ENCODE peak calls at places on chromosomes 2 and 18, in nine cellular contexts. L, W, J, N, U, Z, A, C and G are unnamed samples.

GRCh38 chr2:105070010-105070865 is 32.4 kb downstream of the MRPS9 start:
- DNase-seq in L (no peak), W (no peak), J (no peak), N (no peak), U (no peak), Z (no peak), A (no peak), C (no peak), G (no peak)

GRCh38 chr18:46581648-46582047 is 75.4 kb downstream of the LOXHD1 start:
- DNase-seq in L (no peak), W (no peak), J (no peak), N (no peak), U (no peak), Z (no peak), A (no peak), C (no peak), G (no peak)

GRCh38 chr2:10300997-10301945 is 1.4 kb upstream of the HPCAL1 start:
- DNase-seq in L (no peak), W (no peak), J (no peak), N (no peak), U (no peak), Z (no peak), A (no peak), C (no peak), G (no peak)

GRCh38 chr2:101597347-101597944 is 100.1 kb upstream of the MAP4K4 start:
- DNase-seq in L (no peak), W (no peak), J (no peak), N (no peak), U (no peak), Z (no peak), A (peak; percentile 69), C (no peak), G (no peak)

GRCh38 chr2:69693472-69694450 is 48.2 kb upstream of the ANXA4 start:
- DNase-seq in L (peak; percentile 41), W (no peak), J (no peak), N (no peak), U (no peak), Z (no peak), A (no peak), C (no peak), G (no peak)

GRCh38 chr2:124983595-124983994 is 958.5 kb downstream of the CNTNAP5 start:
- DNase-seq in L (no peak), W (no peak), J (no peak), N (no peak), U (peak; percentile 68), Z (no peak), A (no peak), C (no peak), G (no peak)

GRCh38 chr18:8673276-8674209 is 31.8 kb upstream of the MTCL1 start:
- DNase-seq in L (no peak), W (no peak), J (no peak), N (no peak), U (peak; percentile 79), Z (no peak), A (no peak), C (no peak), G (no peak)

GRCh38 chr2:183229386-183229785 is 105.1 kb downstream of the NUP35 start:
- DNase-seq in L (no peak), W (no peak), J (no peak), N (no peak), U (no peak), Z (no peak), A (peak; percentile 49), C (no peak), G (no peak)

GRCh38 chr2:27316655-27317412 is 6.1 kb downstream of the MPV17 start:
- DNase-seq in L (no peak), W (no peak), J (no peak), N (peak; percentile 80), U (no peak), Z (no peak), A (no peak), C (peak; percentile 88), G (no peak)

GRCh38 chr18:50447952-50448351 is 73.1 kb downstream of the SKA1 start:
- DNase-seq in L (no peak), W (no peak), J (no peak), N (no peak), U (no peak), Z (no peak), A (no peak), C (no peak), G (no peak)

GRCh38 chr2:170324640-170325046 is 146.7 kb downstream of the MYO3B start:
- DNase-seq in L (peak; percentile 22), W (peak; percentile 72), J (no peak), N (no peak), U (peak; percentile 59), Z (no peak), A (peak; percentile 38), C (no peak), G (peak; percentile 12)

GRCh38 chr2:212626371-212626918 is 87.8 kb upstream of the ERBB4 start:
- DNase-seq in L (no peak), W (no peak), J (no peak), N (no peak), U (peak; percentile 76), Z (no peak), A (no peak), C (no peak), G (no peak)

GRCh38 chr2:120860579-120860922 is 124.9 kb downstream of the GLI2 start:
- DNase-seq in L (no peak), W (no peak), J (no peak), N (no peak), U (no peak), Z (no peak), A (no peak), C (no peak), G (no peak)

GRCh38 chr2:181471227-181471626 is 14.0 kb downstream of the ITGA4 start:
- DNase-seq in L (no peak), W (no peak), J (no peak), N (no peak), U (peak; percentile 20), Z (no peak), A (no peak), C (no peak), G (no peak)

DNA sequence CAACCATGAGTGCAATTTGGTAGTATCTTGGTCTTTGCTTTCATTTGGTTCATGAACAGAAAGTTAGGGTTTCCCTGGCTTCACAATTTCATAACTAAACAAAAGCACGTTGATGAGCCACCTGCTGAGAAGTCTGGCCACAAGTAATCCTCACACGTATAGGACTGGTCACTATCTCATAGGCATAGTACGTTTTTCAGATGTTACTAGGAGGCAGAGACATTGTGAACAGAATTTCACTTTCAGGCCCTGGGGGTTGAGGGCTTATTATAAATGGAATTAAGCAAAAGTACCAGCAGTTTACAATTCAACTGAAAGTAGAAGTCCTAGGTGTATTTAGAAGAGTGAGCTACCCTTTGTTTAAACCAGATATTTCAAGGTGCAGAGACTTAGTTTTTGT is 277.1 kb downstream of the ALPK2 start:
- DNase-seq in L (no peak), W (no peak), J (no peak), N (no peak), U (no peak), Z (no peak), A (no peak), C (no peak), G (no peak)
- H3K36me3 ChIP-seq in L (no peaks in the 10 kb centered on the region), W (peaks cover 3% of the 10 kb centered on the region), J (no peaks in the 10 kb centered on the region), N (peaks cover 2% of the 10 kb centered on the region), U (peaks cover 12% of the 10 kb centered on the region), Z (no peaks in the 10 kb centered on the region), A (peaks cover 23% of the 10 kb centered on the region), C (peaks cover 3% of the 10 kb centered on the region), G (no peaks in the 10 kb centered on the region)

DNA sequence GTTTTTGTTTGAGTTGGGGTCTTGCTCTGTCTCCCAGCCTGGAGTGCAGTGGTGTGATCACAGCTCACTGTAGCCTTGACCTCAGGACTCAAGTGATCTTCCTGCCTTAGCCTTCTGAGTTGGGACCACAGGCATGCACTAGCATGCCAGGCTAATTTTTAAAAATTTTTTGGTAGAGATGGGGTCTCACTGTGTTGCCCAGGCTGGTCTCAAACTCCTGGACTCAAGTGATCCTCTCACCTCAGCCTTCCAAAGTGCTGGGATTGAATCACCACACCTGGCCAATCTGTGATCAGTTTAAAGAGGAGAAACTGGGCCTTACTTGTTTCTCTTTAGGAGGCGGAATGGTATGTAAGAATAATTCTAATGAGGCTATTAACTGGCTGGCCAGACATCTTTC is 49.9 kb downstream of the IMPA2 start:
- DNase-seq in L (no peak), W (no peak), J (no peak), N (no peak), U (no peak), Z (no peak), A (no peak), C (no peak), G (no peak)
- H3K36me3 ChIP-seq in L (no peaks in the 10 kb centered on the region), W (peaks cover 48% of the 10 kb centered on the region), J (peaks cover 3% of the 10 kb centered on the region), N (no peaks in the 10 kb centered on the region), U (peaks cover 9% of the 10 kb centered on the region), Z (no peaks in the 10 kb centered on the region), A (no peaks in the 10 kb centered on the region), C (no peaks in the 10 kb centered on the region), G (no peaks in the 10 kb centered on the region)

DNA sequence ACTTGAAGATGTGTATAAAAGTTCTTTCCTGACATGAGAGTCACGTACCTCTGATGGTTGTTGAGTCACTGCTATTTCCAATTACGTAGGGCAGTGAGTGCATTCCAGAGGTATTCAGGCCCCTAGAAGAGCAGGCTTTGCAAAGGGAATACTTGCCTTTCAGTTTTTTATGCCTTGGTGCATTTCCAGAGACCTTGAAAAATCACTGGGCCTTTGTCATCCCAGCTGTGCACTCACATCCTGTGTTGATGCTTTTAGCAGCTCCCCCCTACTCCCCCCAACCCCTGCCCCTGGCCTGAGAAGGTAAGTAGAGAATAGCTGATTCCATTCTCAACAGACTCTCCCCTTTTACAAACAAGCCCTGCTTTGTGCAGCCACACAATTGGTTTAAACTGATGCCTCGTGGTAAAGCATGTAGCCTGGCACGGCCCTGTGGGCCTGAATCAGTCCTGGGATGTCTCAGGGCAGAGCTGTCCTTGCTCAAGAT is 174.2 kb downstream of the PRPF40A start:
- DNase-seq in L (no peak), W (peak; percentile 48), J (no peak), N (no peak), U (peak; percentile 94), Z (no peak), A (peak; percentile 88), C (no peak), G (no peak)
- H3K36me3 ChIP-seq in L (no peaks in the 10 kb centered on the region), W (peaks cover 37% of the 10 kb centered on the region), J (no peaks in the 10 kb centered on the region), N (no peaks in the 10 kb centered on the region), U (no peaks in the 10 kb centered on the region), Z (no peaks in the 10 kb centered on the region), A (no peaks in the 10 kb centered on the region), C (no peaks in the 10 kb centered on the region), G (no peaks in the 10 kb centered on the region)

GRCh38 chr2:160308476-160308875 is 108.4 kb upstream of the ITGB6 start:
- DNase-seq in L (no peak), W (no peak), J (no peak), N (no peak), U (no peak), Z (no peak), A (no peak), C (no peak), G (no peak)

GRCh38 chr2:160309585-160309984 is 109.5 kb upstream of the ITGB6 start:
- DNase-seq in L (no peak), W (no peak), J (no peak), N (no peak), U (peak; percentile 55), Z (no peak), A (no peak), C (no peak), G (no peak)

GRCh38 chr2:160306985-160307384 is 106.9 kb upstream of the ITGB6 start:
- DNase-seq in L (no peak), W (no peak), J (peak; percentile 80), N (no peak), U (no peak), Z (no peak), A (no peak), C (peak; percentile 20), G (no peak)

GRCh38 chr2:160305081-160305750 is 105.1 kb upstream of the ITGB6 start:
- DNase-seq in L (no peak), W (no peak), J (no peak), N (no peak), U (peak; percentile 90), Z (no peak), A (peak; percentile 40), C (no peak), G (no peak)

GRCh38 chr2:160308915-160309314 is 108.8 kb upstream of the ITGB6 start:
- DNase-seq in L (no peak), W (no peak), J (no peak), N (no peak), U (peak; percentile 92), Z (no peak), A (peak; percentile 79), C (no peak), G (no peak)
- H3K36me3 ChIP-seq in L (peaks cover 18% of the 10 kb centered on the region), W (peaks cover 68% of the 10 kb centered on the region), J (no peaks in the 10 kb centered on the region), N (peaks cover 6% of the 10 kb centered on the region), U (peaks cover 2% of the 10 kb centered on the region), Z (no peaks in the 10 kb centered on the region), A (peaks cover 4% of the 10 kb centered on the region), C (no peaks in the 10 kb centered on the region), G (no peaks in the 10 kb centered on the region)